ENCODE peak calls at places on chromosomes 5 and 9, in six cellular contexts. One of them, this sample, is unnamed.

GRCh38 chr5:21919417-21920022 is 933.6 kb downstream of the CDH12 start:
- DNase-seq in IMR-90: peak
- DNase-seq in adrenal gland: peak
- DNase-seq in cardiac muscle cell: peak
- DNase-seq in HCT116: no peak
- DNase-seq in dorsolateral prefrontal cortex: no peak
- DNase-seq in this sample: peak

GRCh38 chr5:171127314-171127713 is 181.7 kb upstream of the TLX3 start:
- DNase-seq in dorsolateral prefrontal cortex: no peak
- DNase-seq in HCT116: no peak
- DNase-seq in cardiac muscle cell: no peak
- DNase-seq in adrenal gland: no peak
- DNase-seq in IMR-90: peak
- DNase-seq in this sample: no peak

GRCh38 chr5:132369471-132370240 is at the start of gene SLC22A5:
- DNase-seq in adrenal gland: peak
- DNase-seq in cardiac muscle cell: peak
- DNase-seq in IMR-90: peak
- DNase-seq in HCT116: peak
- DNase-seq in dorsolateral prefrontal cortex: no peak
- DNase-seq in this sample: no peak

GRCh38 chr5:172723508-172723907 is 47.5 kb downstream of the DUSP1 start:
- DNase-seq in cardiac muscle cell: no peak
- DNase-seq in IMR-90: no peak
- DNase-seq in dorsolateral prefrontal cortex: no peak
- DNase-seq in HCT116: no peak
- DNase-seq in adrenal gland: no peak
- DNase-seq in this sample: no peak

GRCh38 chr9:122234022-122234748 is 5.4 kb upstream of the LHX6 start:
- DNase-seq in HCT116: no peak
- DNase-seq in IMR-90: no peak
- DNase-seq in dorsolateral prefrontal cortex: no peak
- DNase-seq in adrenal gland: no peak
- DNase-seq in cardiac muscle cell: no peak
- DNase-seq in this sample: no peak

GRCh38 chr5:150763023-150763793 is 4.4 kb upstream of the DCTN4 start:
- DNase-seq in HCT116: no peak
- DNase-seq in cardiac muscle cell: peak
- DNase-seq in IMR-90: peak
- DNase-seq in adrenal gland: peak
- DNase-seq in dorsolateral prefrontal cortex: no peak
- DNase-seq in this sample: peak

GRCh38 chr5:66224273-66224672 is 80.2 kb downstream of the SREK1 start:
- DNase-seq in HCT116: no peak
- DNase-seq in cardiac muscle cell: no peak
- DNase-seq in IMR-90: no peak
- DNase-seq in dorsolateral prefrontal cortex: no peak
- DNase-seq in adrenal gland: no peak
- DNase-seq in this sample: no peak

GRCh38 chr5:78504726-78505431 is 143.7 kb downstream of the LHFPL2 start:
- DNase-seq in IMR-90: peak
- DNase-seq in HCT116: peak
- DNase-seq in cardiac muscle cell: peak
- DNase-seq in adrenal gland: peak
- DNase-seq in dorsolateral prefrontal cortex: peak
- DNase-seq in this sample: peak

GRCh38 chr5:149419532-149420485 is 40.7 kb upstream of the IL17B start:
- DNase-seq in IMR-90: no peak
- DNase-seq in cardiac muscle cell: peak
- DNase-seq in dorsolateral prefrontal cortex: no peak
- DNase-seq in HCT116: no peak
- DNase-seq in adrenal gland: peak
- DNase-seq in this sample: no peak

GRCh38 chr9:34746526-34746925 is 36.6 kb upstream of the CCL21 start:
- DNase-seq in cardiac muscle cell: peak
- DNase-seq in dorsolateral prefrontal cortex: no peak
- DNase-seq in HCT116: no peak
- DNase-seq in adrenal gland: no peak
- DNase-seq in IMR-90: no peak
- DNase-seq in this sample: no peak

GRCh38 chr5:52657231-52657645 is 130.5 kb upstream of the ITGA1 start:
- DNase-seq in IMR-90: peak
- DNase-seq in adrenal gland: no peak
- DNase-seq in dorsolateral prefrontal cortex: no peak
- DNase-seq in HCT116: peak
- DNase-seq in cardiac muscle cell: peak
- DNase-seq in this sample: no peak

GRCh38 chr9:86005253-86005775 is 64.4 kb downstream of the NAA35 start:
- DNase-seq in adrenal gland: no peak
- DNase-seq in IMR-90: no peak
- DNase-seq in cardiac muscle cell: no peak
- DNase-seq in HCT116: no peak
- DNase-seq in dorsolateral prefrontal cortex: no peak
- DNase-seq in this sample: no peak

GRCh38 chr9:69074801-69075200 is 39.2 kb downstream of the FXN start:
- DNase-seq in cardiac muscle cell: no peak
- DNase-seq in IMR-90: no peak
- DNase-seq in adrenal gland: no peak
- DNase-seq in HCT116: no peak
- DNase-seq in dorsolateral prefrontal cortex: no peak
- DNase-seq in this sample: no peak

GRCh38 chr5:55236800-55237199 is 3.4 kb upstream of the CCNO start:
- DNase-seq in HCT116: no peak
- DNase-seq in IMR-90: no peak
- DNase-seq in adrenal gland: no peak
- DNase-seq in dorsolateral prefrontal cortex: no peak
- DNase-seq in cardiac muscle cell: no peak
- DNase-seq in this sample: no peak

GRCh38 chr9:124078641-124079040 is 67.1 kb downstream of the LHX2 start:
- DNase-seq in HCT116: no peak
- DNase-seq in IMR-90: peak
- DNase-seq in dorsolateral prefrontal cortex: no peak
- DNase-seq in cardiac muscle cell: peak
- DNase-seq in adrenal gland: peak
- DNase-seq in this sample: no peak

GRCh38 chr5:135245521-135246499 is 153.2 kb downstream of the MACROH2A1 start:
- DNase-seq in cardiac muscle cell: peak
- DNase-seq in IMR-90: peak
- DNase-seq in HCT116: no peak
- DNase-seq in adrenal gland: no peak
- DNase-seq in dorsolateral prefrontal cortex: no peak
- DNase-seq in this sample: peak

GRCh38 chr5:91850031-91850430 is 466.9 kb upstream of the ARRDC3 start:
- DNase-seq in IMR-90: peak
- DNase-seq in cardiac muscle cell: no peak
- DNase-seq in dorsolateral prefrontal cortex: no peak
- DNase-seq in adrenal gland: no peak
- DNase-seq in HCT116: no peak
- DNase-seq in this sample: peak
- H3K4me3 ChIP-seq in IMR-90: no peak
- H3K4me3 ChIP-seq in cardiac muscle cell: no peak
- H3K4me3 ChIP-seq in dorsolateral prefrontal cortex: no peak
- H3K4me3 ChIP-seq in adrenal gland: no peak
- H3K4me3 ChIP-seq in HCT116: no peak
- H3K4me3 ChIP-seq in this sample: no peak

GRCh38 chr5:86786955-86787354 is 169.2 kb downstream of the COX7C start:
- DNase-seq in HCT116: no peak
- DNase-seq in cardiac muscle cell: no peak
- DNase-seq in adrenal gland: no peak
- DNase-seq in IMR-90: no peak
- DNase-seq in dorsolateral prefrontal cortex: no peak
- DNase-seq in this sample: no peak
- H3K27ac ChIP-seq in HCT116: no peak
- H3K27ac ChIP-seq in cardiac muscle cell: peak
- H3K27ac ChIP-seq in adrenal gland: no peak
- H3K27ac ChIP-seq in IMR-90: no peak
- H3K27ac ChIP-seq in dorsolateral prefrontal cortex: no peak
- H3K27ac ChIP-seq in this sample: no peak

DNA sequence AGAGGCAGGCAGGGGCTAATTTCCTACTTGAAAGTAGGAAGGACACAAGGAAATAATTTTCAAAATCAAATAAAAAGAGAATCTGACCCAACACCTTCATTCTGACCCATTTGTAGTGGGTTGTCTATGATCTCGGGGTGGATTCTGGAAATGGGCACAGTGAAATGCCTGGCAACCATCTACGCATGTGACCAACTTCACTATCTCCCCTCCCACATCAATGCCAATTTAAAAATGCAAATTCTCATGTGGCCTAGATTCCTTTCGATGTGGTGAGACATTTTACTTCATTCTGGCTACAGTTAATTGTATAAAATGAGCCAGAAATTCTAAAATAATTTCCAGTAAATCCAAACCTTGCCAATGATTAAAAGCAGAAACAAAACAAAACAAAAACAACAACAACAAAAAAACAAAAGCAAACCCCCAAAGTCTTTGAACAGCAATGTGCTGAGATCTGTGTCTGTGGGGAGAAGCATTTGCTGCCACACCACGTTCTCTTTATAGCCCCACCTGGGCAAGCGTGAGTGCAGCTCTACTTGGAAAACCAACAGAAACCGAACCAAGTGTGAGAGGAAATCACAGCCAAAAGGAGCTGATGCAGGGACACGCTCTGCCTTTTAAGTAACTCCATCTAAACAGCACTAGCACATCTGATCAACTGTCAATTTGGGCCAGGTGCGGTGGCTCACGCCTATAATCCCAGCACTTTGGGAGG is 59.0 kb downstream of the USP20 start:
- DNase-seq in cardiac muscle cell: no peak
- DNase-seq in IMR-90: no peak
- DNase-seq in dorsolateral prefrontal cortex: no peak
- DNase-seq in adrenal gland: no peak
- DNase-seq in HCT116: no peak
- DNase-seq in this sample: no peak
- H3K4me3 ChIP-seq in cardiac muscle cell: no peak
- H3K4me3 ChIP-seq in IMR-90: no peak
- H3K4me3 ChIP-seq in dorsolateral prefrontal cortex: no peak
- H3K4me3 ChIP-seq in adrenal gland: no peak
- H3K4me3 ChIP-seq in HCT116: no peak
- H3K4me3 ChIP-seq in this sample: no peak

GRCh38 chr9:110095776-110096175 is 112.2 kb downstream of the C9orf152 start:
- DNase-seq in cardiac muscle cell: peak
- DNase-seq in adrenal gland: no peak
- DNase-seq in dorsolateral prefrontal cortex: no peak
- DNase-seq in IMR-90: peak
- DNase-seq in HCT116: no peak
- DNase-seq in this sample: peak
- H3K27ac ChIP-seq in cardiac muscle cell: no peak
- H3K27ac ChIP-seq in adrenal gland: no peak
- H3K27ac ChIP-seq in dorsolateral prefrontal cortex: peak
- H3K27ac ChIP-seq in IMR-90: peak
- H3K27ac ChIP-seq in HCT116: no peak
- H3K27ac ChIP-seq in this sample: peak

DNA sequence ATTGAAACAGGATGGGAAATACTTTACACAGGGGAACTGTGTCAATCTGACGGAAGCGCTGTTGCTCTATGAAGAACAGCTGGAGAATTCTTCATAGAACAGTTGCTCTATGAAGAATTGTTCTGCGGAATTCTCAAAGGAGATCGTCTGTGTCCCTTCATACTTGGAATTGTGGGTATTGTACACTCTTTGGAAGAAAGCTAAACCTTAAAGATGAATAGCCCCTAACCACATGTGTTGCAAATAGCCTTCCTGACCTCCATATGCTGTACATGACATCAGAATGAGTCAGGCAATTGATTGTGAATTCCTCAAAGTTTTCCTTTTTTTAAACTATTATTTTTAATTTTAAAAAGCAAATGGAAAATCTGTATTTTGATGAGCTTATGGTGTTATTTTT is 15.6 kb downstream of the NIM1K start:
- DNase-seq in adrenal gland: no peak
- DNase-seq in IMR-90: peak
- DNase-seq in dorsolateral prefrontal cortex: no peak
- DNase-seq in cardiac muscle cell: peak
- DNase-seq in HCT116: no peak
- DNase-seq in this sample: peak
- H3K4me3 ChIP-seq in adrenal gland: no peak
- H3K4me3 ChIP-seq in IMR-90: no peak
- H3K4me3 ChIP-seq in dorsolateral prefrontal cortex: no peak
- H3K4me3 ChIP-seq in cardiac muscle cell: no peak
- H3K4me3 ChIP-seq in HCT116: no peak
- H3K4me3 ChIP-seq in this sample: no peak

DNA sequence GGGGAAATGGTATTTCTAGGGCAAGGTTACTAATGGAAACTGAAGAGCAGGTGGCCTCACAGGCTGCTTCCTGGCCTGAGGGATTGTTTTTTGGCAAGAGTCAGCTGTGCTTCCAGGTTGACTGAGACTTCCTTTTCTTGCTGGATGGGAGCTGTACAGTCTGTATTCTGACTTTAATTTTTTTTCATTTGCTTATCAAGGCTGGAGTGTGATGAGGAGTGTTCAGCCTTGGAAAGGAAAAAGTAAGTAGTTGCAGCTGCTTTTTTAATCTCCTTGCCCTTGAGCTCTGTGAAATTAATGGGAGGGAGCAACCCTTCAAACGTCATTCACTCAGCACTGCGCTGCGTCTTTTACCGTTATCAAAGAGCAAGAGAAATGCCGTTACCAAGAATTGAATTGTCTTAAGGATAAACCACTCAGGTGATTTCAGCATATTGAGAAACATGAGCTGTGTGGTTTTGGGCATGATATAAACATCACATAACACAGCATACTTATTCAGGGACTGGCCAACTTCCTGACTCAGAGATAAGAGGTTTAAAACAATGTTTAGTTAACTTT is 47.6 kb downstream of the AQP7 start:
- DNase-seq in IMR-90: peak
- DNase-seq in adrenal gland: peak
- DNase-seq in HCT116: no peak
- DNase-seq in cardiac muscle cell: peak
- DNase-seq in dorsolateral prefrontal cortex: no peak
- DNase-seq in this sample: peak
- H3K27ac ChIP-seq in IMR-90: peak
- H3K27ac ChIP-seq in adrenal gland: peak
- H3K27ac ChIP-seq in HCT116: no peak
- H3K27ac ChIP-seq in cardiac muscle cell: no peak
- H3K27ac ChIP-seq in dorsolateral prefrontal cortex: no peak
- H3K27ac ChIP-seq in this sample: no peak

GRCh38 chr5:177455661-177456590 is 9.3 kb downstream of the PRR7 start:
- DNase-seq in cardiac muscle cell: peak
- DNase-seq in adrenal gland: peak
- DNase-seq in IMR-90: peak
- DNase-seq in dorsolateral prefrontal cortex: peak
- DNase-seq in HCT116: peak
- DNase-seq in this sample: peak

GRCh38 chr5:177457239-177458121 is 10.9 kb downstream of the PRR7 start:
- DNase-seq in adrenal gland: peak
- DNase-seq in dorsolateral prefrontal cortex: peak
- DNase-seq in HCT116: peak
- DNase-seq in cardiac muscle cell: peak
- DNase-seq in IMR-90: peak
- DNase-seq in this sample: peak

GRCh38 chr5:177458122-177458681 is 11.6 kb downstream of the PRR7 start:
- DNase-seq in adrenal gland: no peak
- DNase-seq in HCT116: no peak
- DNase-seq in dorsolateral prefrontal cortex: no peak
- DNase-seq in IMR-90: no peak
- DNase-seq in cardiac muscle cell: no peak
- DNase-seq in this sample: no peak

GRCh38 chr5:177455036-177455660 is 8.5 kb downstream of the PRR7 start:
- DNase-seq in adrenal gland: peak
- DNase-seq in dorsolateral prefrontal cortex: peak
- DNase-seq in IMR-90: peak
- DNase-seq in HCT116: peak
- DNase-seq in cardiac muscle cell: peak
- DNase-seq in this sample: peak

GRCh38 chr5:177456591-177456964 is 10.0 kb downstream of the PRR7 start:
- DNase-seq in adrenal gland: no peak
- DNase-seq in dorsolateral prefrontal cortex: no peak
- DNase-seq in cardiac muscle cell: no peak
- DNase-seq in HCT116: no peak
- DNase-seq in IMR-90: no peak
- DNase-seq in this sample: no peak
- H3K4me3 ChIP-seq in adrenal gland: no peak
- H3K4me3 ChIP-seq in dorsolateral prefrontal cortex: peak
- H3K4me3 ChIP-seq in cardiac muscle cell: no peak
- H3K4me3 ChIP-seq in HCT116: peak
- H3K4me3 ChIP-seq in IMR-90: no peak
- H3K4me3 ChIP-seq in this sample: no peak

This sample was measured in brain microvascular endothelial cell.